ENCODE peak calls at places on chromosomes 7 and 10, in four cellular contexts. Z, Y, H and F are unnamed samples.

GRCh38 chr7:95322396-95322795 is 1.9 kb downstream of the PON1 start:
- DNase-seq in Z (no peak), Y (peak), H (no peak), F (no peak)

GRCh38 chr7:138980575-138981285 is 459 bp downstream of the KIAA1549 start:
- DNase-seq in Z (peak), Y (no peak), H (no peak), F (no peak)

GRCh38 chr10:100186813-100187212 is 984 bp upstream of the ERLIN1 start:
- DNase-seq in Z (no peak), Y (peak), H (peak), F (no peak)

GRCh38 chr7:46654546-46655443 is 733.7 kb upstream of the IGFBP3 start:
- DNase-seq in Z (no peak), Y (no peak), H (no peak), F (no peak)

GRCh38 chr10:125011171-125011925 is 69.4 kb downstream of the ZRANB1 start:
- DNase-seq in Z (no peak), Y (no peak), H (no peak), F (no peak)

GRCh38 chr10:103736044-103736443 is 119.3 kb downstream of the SH3PXD2A start:
- DNase-seq in Z (no peak), Y (no peak), H (no peak), F (no peak)

GRCh38 chr7:143214789-143215679 is 6.8 kb upstream of the TAS2R40 start:
- DNase-seq in Z (peak), Y (peak), H (peak), F (peak)

GRCh38 chr7:47307311-47307710 is 274.6 kb downstream of the TNS3 start:
- DNase-seq in Z (no peak), Y (no peak), H (no peak), F (no peak)

GRCh38 chr7:44320141-44320540 is 5.3 kb downstream of the CAMK2B start:
- DNase-seq in Z (no peak), Y (no peak), H (no peak), F (no peak)

GRCh38 chr7:12066561-12066960 is 144.5 kb upstream of the TMEM106B start:
- DNase-seq in Z (no peak), Y (no peak), H (peak), F (no peak)

GRCh38 chr7:20172736-20173334 is 44.3 kb downstream of the MACC1 start:
- DNase-seq in Z (peak), Y (peak), H (peak), F (peak)

GRCh38 chr10:132175907-132176581 is 10.7 kb upstream of the DPYSL4 start:
- DNase-seq in Z (peak), Y (no peak), H (no peak), F (no peak)

GRCh38 chr7:23654508-23654907 is 25.5 kb upstream of the FAM221A start:
- DNase-seq in Z (peak), Y (peak), H (peak), F (no peak)

GRCh38 chr7:25968205-25968993 is 183.6 kb upstream of the NFE2L3 start:
- DNase-seq in Z (no peak), Y (no peak), H (no peak), F (no peak)

GRCh38 chr7:50505553-50505952 is 55.4 kb upstream of the FIGNL1 start:
- DNase-seq in Z (no peak), Y (no peak), H (no peak), F (no peak)

GRCh38 chr7:114857605-114858004 is 64.3 kb upstream of the MDFIC start:
- DNase-seq in Z (no peak), Y (no peak), H (no peak), F (no peak)

DNA sequence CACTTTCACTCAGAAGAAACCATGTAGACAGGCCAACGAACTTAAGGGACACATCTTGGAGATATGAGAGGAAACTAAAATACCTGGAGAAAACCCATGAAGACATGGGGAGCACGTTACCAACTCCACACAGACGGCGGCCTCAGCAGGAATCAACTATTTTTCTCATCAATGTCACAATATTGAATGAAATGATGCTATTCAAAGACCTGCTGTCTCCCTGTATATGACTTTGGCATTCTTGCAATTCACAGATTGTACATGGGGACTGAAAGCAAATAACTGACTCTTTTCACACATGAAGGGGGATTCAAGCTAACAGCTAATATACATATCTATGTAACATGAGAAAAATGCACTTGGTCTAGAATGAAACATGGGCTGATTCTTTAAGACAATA is 869.0 kb downstream of the NXPH1 start:
- DNase-seq in Z (no peak), Y (no peak), H (no peak), F (no peak)
- TF ChIP-seq POLR2AphosphoS5 in Z (no peak), Y (no peak), H (no peak), F (no peak)

GRCh38 chr10:21336476-21337170 is 188.9 kb downstream of the SKIDA1 start:
- DNase-seq in Z (peak), Y (no peak), H (peak), F (no peak)
- TF ChIP-seq POLR2AphosphoS5 in Z (peak), Y (no peak), H (no peak), F (no peak)

DNA sequence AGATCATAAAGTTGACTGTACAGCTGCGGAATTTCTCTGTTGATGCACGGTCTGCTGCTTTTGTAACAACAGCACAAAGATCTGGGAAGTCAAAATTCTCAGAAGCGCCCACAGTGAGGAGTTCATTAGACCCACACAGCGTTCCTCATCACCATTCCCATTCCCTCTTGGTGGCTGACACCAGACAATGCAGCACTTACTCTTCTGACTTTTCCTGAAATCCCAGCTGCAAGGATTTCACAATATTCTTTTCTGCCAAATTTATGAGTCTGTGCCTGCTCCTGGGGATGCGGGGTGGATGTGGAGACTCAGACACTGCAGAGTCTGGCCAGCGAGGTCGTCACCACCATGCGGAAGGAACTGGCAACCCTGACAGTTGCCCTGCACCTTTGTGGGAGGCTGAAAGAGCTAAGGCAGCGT is 233.9 kb downstream of the FANK1 start:
- DNase-seq in Z (no peak), Y (no peak), H (no peak), F (no peak)
- TF ChIP-seq POLR2AphosphoS5 in Z (no peak), Y (no peak), H (no peak), F (no peak)

GRCh38 chr7:130919316-130920103 is 185.5 kb upstream of the KLF14 start:
- DNase-seq in Z (no peak), Y (no peak), H (no peak), F (no peak)

GRCh38 chr7:130921391-130922180 is 187.6 kb upstream of the KLF14 start:
- DNase-seq in Z (peak), Y (no peak), H (no peak), F (no peak)

GRCh38 chr7:130920122-130920521 is 186.1 kb upstream of the KLF14 start:
- DNase-seq in Z (no peak), Y (no peak), H (no peak), F (no peak)

GRCh38 chr7:130917669-130918128 is 183.7 kb upstream of the KLF14 start:
- DNase-seq in Z (peak), Y (no peak), H (no peak), F (no peak)

DNA sequence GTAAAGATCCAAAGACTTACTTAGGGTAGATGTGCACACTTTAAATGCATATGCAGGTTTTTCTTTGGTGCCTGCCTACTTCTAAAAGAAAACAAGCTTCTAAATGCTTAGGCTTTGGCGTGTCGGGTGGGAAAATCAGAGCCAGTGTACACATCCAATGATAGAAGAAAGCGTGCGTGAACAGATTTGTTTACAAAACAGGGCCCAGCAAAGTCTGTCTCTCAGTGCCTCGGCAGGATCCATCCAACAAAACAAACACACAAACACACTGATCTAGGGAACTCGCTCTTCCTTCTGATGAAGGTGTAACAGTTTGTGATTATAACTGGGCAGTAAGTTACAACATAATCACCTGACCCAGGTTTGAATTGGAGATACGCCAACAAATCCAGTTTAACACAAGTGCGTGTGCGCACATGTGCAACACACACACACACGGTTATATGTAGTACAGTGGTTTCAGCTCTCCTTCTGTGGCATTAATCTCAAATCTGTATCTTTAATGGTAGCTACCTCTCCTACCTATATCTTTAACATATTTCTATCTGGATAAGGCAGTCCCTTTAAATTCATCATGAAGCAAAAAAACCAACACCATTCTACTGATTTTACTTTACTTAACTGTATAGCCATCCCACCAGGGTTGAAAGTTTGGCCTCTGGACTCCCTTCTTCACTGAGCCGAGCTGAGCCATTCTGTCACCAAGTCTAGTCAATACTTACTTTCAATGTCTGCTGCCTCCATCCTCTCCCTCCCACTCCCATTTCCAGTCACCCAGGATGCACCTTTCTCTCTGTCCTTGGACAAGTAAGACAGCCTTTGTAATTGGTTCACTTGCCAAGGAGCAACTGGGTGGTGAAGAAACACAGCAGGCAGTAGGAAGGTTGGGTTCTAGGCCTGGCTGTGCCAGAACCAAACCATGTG is 184.4 kb upstream of the KLF14 start:
- DNase-seq in Z (no peak), Y (no peak), H (no peak), F (no peak)
- TF ChIP-seq POLR2AphosphoS5 in Z (no peak), Y (no peak), H (no peak), F (peak)

GRCh38 chr10:380313-380955 is 245.2 kb downstream of the ZMYND11 start:
- DNase-seq in Z (no peak), Y (no peak), H (no peak), F (no peak)
- TF ChIP-seq POLR2AphosphoS5 in Z (no peak), Y (no peak), H (no peak), F (no peak)